ENCODE peak calls at places on chromosomes 1 and 21, in nine cellular contexts. H, F, O, Q, Y, Z, B, V and G are unnamed samples.

GRCh38 chr1:171613282-171613681 is 8.8 kb upstream of the MYOCOS start:
- DNase-seq in H (no peak), F (no peak), O (no peak), Q (no peak), Y (no peak), Z (no peak), B (no peak), V (no peak), G (no peak)

GRCh38 chr1:225999912-226000337 is 782 bp upstream of the SDE2 start:
- DNase-seq in H (no peak), F (no peak), O (peak), Q (peak), Y (peak), Z (peak), B (no peak), V (no peak), G (no peak)

GRCh38 chr1:226686440-226687436 is 52.3 kb downstream of the ITPKB start:
- DNase-seq in H (no peak), F (no peak), O (no peak), Q (no peak), Y (no peak), Z (no peak), B (no peak), V (no peak), G (no peak)

GRCh38 chr1:209780276-209780675 is 4.1 kb downstream of the C1orf74 start:
- DNase-seq in H (no peak), F (no peak), O (no peak), Q (no peak), Y (no peak), Z (no peak), B (no peak), V (no peak), G (no peak)

GRCh38 chr1:48688102-48688760 is 88.5 kb downstream of the BEND5 start:
- DNase-seq in H (no peak), F (no peak), O (no peak), Q (no peak), Y (no peak), Z (peak), B (no peak), V (no peak), G (no peak)

GRCh38 chr1:14320518-14320917 is 278.0 kb upstream of the KAZN start:
- DNase-seq in H (no peak), F (no peak), O (peak), Q (peak), Y (peak), Z (no peak), B (no peak), V (no peak), G (no peak)

GRCh38 chr1:44089371-44090070 is 29.1 kb upstream of the KLF17 start:
- DNase-seq in H (no peak), F (no peak), O (no peak), Q (no peak), Y (no peak), Z (no peak), B (no peak), V (no peak), G (no peak)

GRCh38 chr1:1960480-1961196 is 41.6 kb upstream of the TMEM52 start:
- DNase-seq in H (no peak), F (no peak), O (no peak), Q (peak), Y (no peak), Z (peak), B (no peak), V (no peak), G (no peak)

GRCh38 chr1:20936216-20936615 is 149.1 kb upstream of the HP1BP3 start:
- DNase-seq in H (no peak), F (no peak), O (peak), Q (no peak), Y (no peak), Z (no peak), B (no peak), V (no peak), G (no peak)

GRCh38 chr1:63777965-63778880 is 4.4 kb downstream of the ROR1 start:
- DNase-seq in H (no peak), F (no peak), O (no peak), Q (no peak), Y (no peak), Z (no peak), B (no peak), V (no peak), G (no peak)

GRCh38 chr1:32701951-32702598 is 495 bp downstream of the SYNC start:
- DNase-seq in H (peak), F (peak), O (peak), Q (peak), Y (peak), Z (peak), B (no peak), V (peak), G (no peak)

GRCh38 chr1:114561333-114561732 is 20.1 kb downstream of the BCAS2 start:
- DNase-seq in H (no peak), F (no peak), O (no peak), Q (no peak), Y (no peak), Z (no peak), B (no peak), V (no peak), G (no peak)

GRCh38 chr1:66217021-66217420 is 316.9 kb upstream of the SGIP1 start:
- DNase-seq in H (no peak), F (no peak), O (peak), Q (no peak), Y (peak), Z (peak), B (no peak), V (no peak), G (no peak)

GRCh38 chr1:32454726-32455125 is 10.1 kb upstream of the ZBTB8B start:
- DNase-seq in H (no peak), F (no peak), O (no peak), Q (peak), Y (peak), Z (no peak), B (no peak), V (no peak), G (no peak)

GRCh38 chr1:9384751-9385245 is 92.1 kb downstream of the SPSB1 start:
- DNase-seq in H (peak), F (no peak), O (no peak), Q (no peak), Y (no peak), Z (peak), B (no peak), V (peak), G (no peak)

GRCh38 chr1:184656221-184656620 is 98.4 kb downstream of the EDEM3 start:
- DNase-seq in H (no peak), F (no peak), O (no peak), Q (no peak), Y (peak), Z (no peak), B (no peak), V (no peak), G (no peak)

GRCh38 chr21:36247316-36247715 is 72.7 kb upstream of the MORC3 start:
- DNase-seq in H (no peak), F (no peak), O (peak), Q (no peak), Y (peak), Z (peak), B (no peak), V (no peak), G (no peak)

GRCh38 chr1:246791303-246791918 is 67.2 kb downstream of the SCCPDH start:
- DNase-seq in H (no peak), F (no peak), O (no peak), Q (no peak), Y (no peak), Z (no peak), B (no peak), V (peak), G (no peak)

GRCh38 chr1:165520646-165521045 is 23.2 kb upstream of the LRRC52 start:
- DNase-seq in H (no peak), F (no peak), O (no peak), Q (no peak), Y (no peak), Z (no peak), B (no peak), V (no peak), G (no peak)

GRCh38 chr21:38027901-38028300 is 111.6 kb upstream of the KCNJ6 start:
- DNase-seq in H (no peak), F (no peak), O (no peak), Q (peak), Y (peak), Z (no peak), B (no peak), V (no peak), G (no peak)

GRCh38 chr21:43281661-43282357 is 113.0 kb downstream of the CRYAA start:
- DNase-seq in H (no peak), F (no peak), O (no peak), Q (no peak), Y (no peak), Z (no peak), B (no peak), V (no peak), G (no peak)

GRCh38 chr1:232319518-232319917 is 310.4 kb downstream of the SIPA1L2 start:
- DNase-seq in H (no peak), F (no peak), O (no peak), Q (no peak), Y (no peak), Z (no peak), B (no peak), V (no peak), G (no peak)
- H3K4me3 ChIP-seq in H (no peak), F (no peak), O (no peak), Q (no peak), Y (no peak), Z (no peak), B (no peak), V (no peak), G (no peak)

DNA sequence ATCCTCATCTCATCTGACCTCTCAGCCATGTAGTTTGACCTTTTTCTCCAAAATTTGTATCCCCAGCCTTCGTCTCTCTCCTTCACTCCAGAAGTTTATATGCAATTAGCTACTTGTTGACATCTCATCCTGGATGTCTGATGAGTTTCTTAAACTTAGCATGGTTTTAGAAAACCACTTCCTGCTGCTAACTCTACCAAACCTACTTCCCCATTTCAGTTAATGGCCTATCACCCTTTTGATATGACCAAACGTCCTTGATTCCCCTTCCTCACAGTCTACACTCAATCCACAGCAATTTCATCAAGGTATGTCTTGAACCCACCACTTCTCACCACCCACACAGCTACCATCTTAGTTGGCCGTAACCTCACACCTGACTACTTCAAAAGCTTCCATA is 121.9 kb downstream of the LRRC40 start:
- DNase-seq in H (no peak), F (no peak), O (no peak), Q (no peak), Y (no peak), Z (no peak), B (no peak), V (no peak), G (no peak)
- H3K27ac ChIP-seq in H (no peak), F (no peak), O (no peak), Q (no peak), Y (no peak), Z (no peak), B (no peak), V (no peak), G (no peak)

GRCh38 chr1:207644852-207645631 is at the start of gene CR1L:
- DNase-seq in H (peak), F (peak), O (peak), Q (peak), Y (peak), Z (no peak), B (no peak), V (peak), G (no peak)
- H3K4me3 ChIP-seq in H (peak), F (peak), O (peak), Q (peak), Y (peak), Z (peak), B (peak), V (peak), G (peak)

GRCh38 chr1:94027735-94028515 is 93.0 kb downstream of the ABCA4 start:
- DNase-seq in H (no peak), F (no peak), O (no peak), Q (no peak), Y (no peak), Z (no peak), B (no peak), V (no peak), G (no peak)
- H3K27ac ChIP-seq in H (no peak), F (no peak), O (no peak), Q (no peak), Y (no peak), Z (no peak), B (no peak), V (no peak), G (no peak)

DNA sequence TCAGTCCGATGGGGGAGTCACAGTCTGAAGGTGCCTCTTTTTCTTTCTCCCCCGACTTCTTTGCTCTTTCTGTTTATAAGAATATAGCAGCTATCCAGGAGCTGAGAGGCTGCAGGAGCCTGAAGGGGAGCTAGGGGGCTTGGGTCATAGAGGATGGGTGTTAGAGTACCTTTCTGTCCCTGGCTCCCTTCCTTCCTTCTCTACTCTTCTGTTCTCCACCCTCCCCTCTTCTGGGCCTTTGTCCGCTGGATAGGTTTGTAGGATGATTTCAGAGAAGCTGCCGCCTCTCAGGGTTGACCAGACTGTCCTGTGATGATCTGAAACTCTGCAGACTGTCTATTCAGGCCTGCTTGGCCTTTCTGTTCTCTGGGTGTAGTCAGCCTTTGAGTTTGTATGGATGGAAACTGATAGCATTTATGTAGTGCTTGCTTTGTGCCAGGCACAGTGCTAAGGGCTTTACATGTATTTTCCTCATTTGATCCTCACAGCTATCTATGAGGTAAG is 26.3 kb downstream of the PPFIA4 start:
- DNase-seq in H (no peak), F (no peak), O (no peak), Q (no peak), Y (no peak), Z (no peak), B (no peak), V (no peak), G (no peak)
- H3K4me3 ChIP-seq in H (no peak), F (no peak), O (no peak), Q (no peak), Y (no peak), Z (no peak), B (no peak), V (no peak), G (no peak)